ENCODE peak calls at places on chromosomes 5 and 9, in six cellular contexts. One of them, this sample, is unnamed.

GRCh38 chr9:89154651-89155336 is 23.8 kb downstream of the SHC3 start:
- DNase-seq in NAMALWA: no peak
- DNase-seq in GM12892: no peak
- DNase-seq in HAP-1: no peak
- DNase-seq in globus pallidus: no peak
- DNase-seq in RPMI8226: no peak
- DNase-seq in this sample: no peak

GRCh38 chr9:72046593-72047456 is 13.6 kb downstream of the C9orf57 start:
- DNase-seq in HAP-1: no peak
- DNase-seq in NAMALWA: no peak
- DNase-seq in GM12892: no peak
- DNase-seq in RPMI8226: peak
- DNase-seq in globus pallidus: no peak
- DNase-seq in this sample: no peak

GRCh38 chr9:122092611-122093506 is at the start of gene TTLL11:
- DNase-seq in GM12892: peak
- DNase-seq in globus pallidus: peak
- DNase-seq in NAMALWA: peak
- DNase-seq in HAP-1: peak
- DNase-seq in RPMI8226: peak
- DNase-seq in this sample: peak

GRCh38 chr5:82365744-82366228 is 87.6 kb upstream of the RPS23 start:
- DNase-seq in globus pallidus: no peak
- DNase-seq in HAP-1: no peak
- DNase-seq in GM12892: no peak
- DNase-seq in RPMI8226: no peak
- DNase-seq in NAMALWA: no peak
- DNase-seq in this sample: no peak

GRCh38 chr5:124661317-124662141 is 84.9 kb downstream of the ZNF608 start:
- DNase-seq in RPMI8226: no peak
- DNase-seq in globus pallidus: peak
- DNase-seq in GM12892: no peak
- DNase-seq in NAMALWA: no peak
- DNase-seq in HAP-1: peak
- DNase-seq in this sample: peak

GRCh38 chr5:102718819-102719218 is 36.3 kb upstream of the PAM start:
- DNase-seq in globus pallidus: no peak
- DNase-seq in HAP-1: no peak
- DNase-seq in GM12892: no peak
- DNase-seq in NAMALWA: no peak
- DNase-seq in RPMI8226: no peak
- DNase-seq in this sample: no peak

GRCh38 chr5:132339502-132339901 is 30.0 kb upstream of the SLC22A5 start:
- DNase-seq in GM12892: no peak
- DNase-seq in RPMI8226: no peak
- DNase-seq in globus pallidus: no peak
- DNase-seq in NAMALWA: no peak
- DNase-seq in HAP-1: no peak
- DNase-seq in this sample: no peak

GRCh38 chr9:82397534-82397933 is 409.0 kb downstream of the SPATA31D1 start:
- DNase-seq in NAMALWA: no peak
- DNase-seq in globus pallidus: no peak
- DNase-seq in GM12892: no peak
- DNase-seq in RPMI8226: no peak
- DNase-seq in HAP-1: no peak
- DNase-seq in this sample: no peak

GRCh38 chr9:382383-382782 is 167.7 kb downstream of the DOCK8 start:
- DNase-seq in HAP-1: no peak
- DNase-seq in RPMI8226: no peak
- DNase-seq in NAMALWA: no peak
- DNase-seq in GM12892: no peak
- DNase-seq in globus pallidus: no peak
- DNase-seq in this sample: no peak

GRCh38 chr5:109905906-109906305 is 216.2 kb downstream of the MAN2A1 start:
- DNase-seq in GM12892: no peak
- DNase-seq in HAP-1: no peak
- DNase-seq in globus pallidus: peak
- DNase-seq in RPMI8226: no peak
- DNase-seq in NAMALWA: no peak
- DNase-seq in this sample: no peak

GRCh38 chr5:64210866-64211265 is 45.2 kb downstream of the RNF180 start:
- DNase-seq in HAP-1: no peak
- DNase-seq in NAMALWA: no peak
- DNase-seq in RPMI8226: no peak
- DNase-seq in globus pallidus: no peak
- DNase-seq in GM12892: no peak
- DNase-seq in this sample: no peak

GRCh38 chr5:172769598-172770373 is 1.2 kb downstream of the DUSP1 start:
- DNase-seq in GM12892: no peak
- DNase-seq in NAMALWA: peak
- DNase-seq in globus pallidus: peak
- DNase-seq in HAP-1: no peak
- DNase-seq in RPMI8226: peak
- DNase-seq in this sample: peak

GRCh38 chr9:10562581-10563343 is 50.0 kb downstream of the PTPRD start:
- DNase-seq in NAMALWA: no peak
- DNase-seq in globus pallidus: no peak
- DNase-seq in GM12892: no peak
- DNase-seq in HAP-1: peak
- DNase-seq in RPMI8226: no peak
- DNase-seq in this sample: no peak

GRCh38 chr5:31554552-31554951 is 22.5 kb downstream of the C5orf22 start:
- DNase-seq in NAMALWA: no peak
- DNase-seq in GM12892: no peak
- DNase-seq in HAP-1: no peak
- DNase-seq in RPMI8226: no peak
- DNase-seq in globus pallidus: no peak
- DNase-seq in this sample: no peak

GRCh38 chr5:124744170-124744911 is 2.1 kb downstream of the ZNF608 start:
- DNase-seq in GM12892: no peak
- DNase-seq in RPMI8226: no peak
- DNase-seq in NAMALWA: peak
- DNase-seq in globus pallidus: peak
- DNase-seq in HAP-1: peak
- DNase-seq in this sample: peak

GRCh38 chr5:37882636-37883035 is 42.8 kb upstream of the GDNF start:
- DNase-seq in GM12892: no peak
- DNase-seq in globus pallidus: no peak
- DNase-seq in NAMALWA: no peak
- DNase-seq in HAP-1: no peak
- DNase-seq in RPMI8226: no peak
- DNase-seq in this sample: no peak

GRCh38 chr5:37448941-37449340 is 69.8 kb downstream of the WDR70 start:
- DNase-seq in NAMALWA: no peak
- DNase-seq in GM12892: no peak
- DNase-seq in globus pallidus: no peak
- DNase-seq in HAP-1: no peak
- DNase-seq in RPMI8226: no peak
- DNase-seq in this sample: no peak

GRCh38 chr9:106947501-106947900 is 84.5 kb downstream of the ZNF462 start:
- DNase-seq in GM12892: no peak
- DNase-seq in HAP-1: no peak
- DNase-seq in RPMI8226: no peak
- DNase-seq in globus pallidus: no peak
- DNase-seq in NAMALWA: no peak
- DNase-seq in this sample: no peak

GRCh38 chr9:133788819-133789733 is 50.9 kb upstream of the SARDH start:
- DNase-seq in RPMI8226: peak
- DNase-seq in HAP-1: no peak
- DNase-seq in globus pallidus: peak
- DNase-seq in GM12892: no peak
- DNase-seq in NAMALWA: no peak
- DNase-seq in this sample: peak

GRCh38 chr5:35920890-35921289 is 17.5 kb downstream of the CAPSL start:
- DNase-seq in HAP-1: peak
- DNase-seq in RPMI8226: no peak
- DNase-seq in GM12892: no peak
- DNase-seq in globus pallidus: no peak
- DNase-seq in NAMALWA: no peak
- DNase-seq in this sample: no peak

GRCh38 chr5:13814293-13814692 is 130.2 kb downstream of the DNAH5 start:
- DNase-seq in RPMI8226: no peak
- DNase-seq in NAMALWA: no peak
- DNase-seq in HAP-1: no peak
- DNase-seq in globus pallidus: no peak
- DNase-seq in GM12892: no peak
- DNase-seq in this sample: no peak

This sample was measured in cerebellar cortex.